ENCODE peak calls at places on chromosomes 3 and 15, in eight cellular contexts. C is tibial nerve, H is esophagus squamous epithelium, G is ascending aorta, L is SJSA1, I is transverse colon, V is mesendoderm, N is astrocyte. K is an unnamed sample.

GRCh38 chr3:122680381-122681293 is at the start of gene PARP14:
- DNase-seq in C (peak; percentile 37), H (no peak), G (no peak), L (peak; percentile 73), I (peak; percentile 82), V (peak; percentile 71), N (peak; percentile 58), K (peak; percentile 48)

GRCh38 chr3:177574232-177574856 is 377.1 kb upstream of the TBL1XR1 start:
- DNase-seq in C (no peak), H (no peak), G (no peak), L (no peak), I (peak; percentile 59), V (peak; percentile 86), N (peak; percentile 90), K (no peak)

GRCh38 chr3:113136071-113136470 is 75.3 kb upstream of the BOC start:
- DNase-seq in C (no peak), H (no peak), G (no peak), L (no peak), I (no peak), V (peak; percentile 15), N (no peak), K (no peak)

GRCh38 chr15:79296583-79296982 is 14.1 kb downstream of the ANKRD34C start:
- DNase-seq in C (no peak), H (no peak), G (no peak), L (no peak), I (no peak), V (peak; percentile 30), N (no peak), K (no peak)

GRCh38 chr3:78258798-78259197 is 1218.9 kb downstream of the ROBO2 start:
- DNase-seq in C (no peak), H (no peak), G (no peak), L (peak; percentile 69), I (no peak), V (peak; percentile 75), N (peak; percentile 89), K (no peak)

GRCh38 chr15:31326729-31327673 is at the start of gene KLF13:
- DNase-seq in C (peak; percentile 45), H (no peak), G (no peak), L (no peak), I (peak; percentile 76), V (no peak), N (no peak), K (peak; percentile 68)

GRCh38 chr15:98703291-98703690 is 55.0 kb downstream of the IGF1R start:
- DNase-seq in C (no peak), H (no peak), G (no peak), L (no peak), I (no peak), V (no peak), N (no peak), K (no peak)

GRCh38 chr3:1609416-1609815 is 489.2 kb upstream of the CNTN4 start:
- DNase-seq in C (no peak), H (no peak), G (no peak), L (no peak), I (no peak), V (no peak), N (no peak), K (no peak)

GRCh38 chr15:100201376-100202280 is 140.1 kb downstream of the ADAMTS17 start:
- DNase-seq in C (no peak), H (no peak), G (no peak), L (no peak), I (no peak), V (no peak), N (peak; percentile 76), K (no peak)

GRCh38 chr3:41356775-41357174 is 157.5 kb downstream of the CTNNB1 start:
- DNase-seq in C (no peak), H (no peak), G (no peak), L (no peak), I (no peak), V (no peak), N (no peak), K (no peak)

GRCh38 chr15:68658151-68658550 is 79.4 kb downstream of the CORO2B start:
- DNase-seq in C (no peak), H (no peak), G (no peak), L (no peak), I (no peak), V (no peak), N (no peak), K (no peak)
- H3K36me3 ChIP-seq in C (no peaks in the 10 kb centered on the region), H (no peaks in the 10 kb centered on the region), G (no peaks in the 10 kb centered on the region), L (no peaks in the 10 kb centered on the region), I (no peaks in the 10 kb centered on the region), V (no peaks in the 10 kb centered on the region), N (no peaks in the 10 kb centered on the region), K (no peaks in the 10 kb centered on the region)

DNA sequence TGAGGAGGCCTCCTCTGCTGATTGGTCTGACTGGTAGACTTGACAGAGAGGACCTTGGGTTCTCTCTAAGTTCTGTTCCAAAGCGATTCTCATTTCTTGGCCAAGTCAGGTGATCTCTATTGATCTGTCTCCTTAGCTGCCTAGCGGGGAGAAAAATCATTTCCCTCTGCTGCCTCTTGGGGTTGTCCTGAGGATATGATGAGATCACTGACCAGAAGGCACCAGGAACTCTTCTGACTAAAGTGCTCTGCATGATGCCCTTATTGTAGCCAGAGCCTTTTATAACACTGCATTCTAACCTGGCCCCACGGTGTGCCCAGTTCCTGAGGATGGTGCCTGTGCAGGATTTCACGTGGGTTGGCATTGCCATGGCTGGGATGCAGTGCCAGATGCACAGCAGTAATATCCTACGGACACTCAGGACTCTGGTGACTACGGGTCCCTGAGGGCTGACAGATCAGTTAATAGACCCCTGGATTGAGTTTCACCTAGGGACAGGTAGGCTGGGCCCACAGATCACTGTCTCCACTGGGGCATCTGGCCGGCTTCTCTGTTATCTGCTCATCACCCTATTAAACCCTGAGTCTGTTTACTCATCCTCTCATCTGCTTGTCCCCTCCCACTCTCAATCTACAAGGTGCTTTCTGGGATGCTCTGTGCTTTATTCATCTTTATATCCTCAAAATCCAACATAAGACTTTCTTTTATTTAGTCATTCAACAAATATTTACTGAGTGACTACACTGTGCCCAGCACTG is 3.9 kb upstream of the HEG1 start:
- DNase-seq in C (no peak), H (no peak), G (no peak), L (no peak), I (no peak), V (peak; percentile 60), N (no peak), K (no peak)
- H3K4me1 ChIP-seq in C (peaks cover 38% of the 10 kb centered on the region), H (peaks cover 37% of the 10 kb centered on the region), G (peaks cover 46% of the 10 kb centered on the region), L (peaks cover 72% of the 10 kb centered on the region), I (peaks cover 48% of the 10 kb centered on the region), V (peaks cover 16% of the 10 kb centered on the region), N (peaks cover 37% of the 10 kb centered on the region), K (peaks cover 7% of the 10 kb centered on the region)

GRCh38 chr15:43932907-43933306 is 106.1 kb downstream of the WDR76 start:
- DNase-seq in C (no peak), H (no peak), G (no peak), L (no peak), I (no peak), V (no peak), N (no peak), K (no peak)
- H3K27ac ChIP-seq in C (no peak overlapping the region), H (no peak overlapping the region), G (no peak overlapping the region), L (no peak overlapping the region), I (no peak overlapping the region), V (no peak overlapping the region), N (no peak overlapping the region), K (no peak overlapping the region)

DNA sequence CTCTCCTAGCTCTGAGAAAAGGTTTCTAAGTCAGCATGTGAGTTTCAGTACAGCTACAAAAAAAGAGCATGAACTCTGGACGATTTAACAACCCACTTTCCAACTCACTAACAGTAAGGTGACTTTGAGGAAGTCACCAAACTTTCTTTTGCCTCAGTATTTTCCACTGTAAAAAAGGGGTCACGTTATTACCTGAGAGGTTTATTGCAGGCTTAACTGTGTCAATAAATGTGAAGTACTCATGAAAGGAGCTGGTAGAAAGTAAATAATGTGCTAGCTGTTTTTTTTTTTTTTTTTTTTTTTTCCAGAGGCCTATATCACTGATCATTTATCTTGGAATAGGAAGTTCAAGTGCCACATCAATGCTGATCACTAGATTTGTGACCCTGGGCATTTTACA is 89.3 kb downstream of the PLSCR2 start:
- DNase-seq in C (no peak), H (no peak), G (no peak), L (no peak), I (no peak), V (no peak), N (no peak), K (no peak)
- H3K36me3 ChIP-seq in C (no peaks in the 10 kb centered on the region), H (no peaks in the 10 kb centered on the region), G (no peaks in the 10 kb centered on the region), L (no peaks in the 10 kb centered on the region), I (no peaks in the 10 kb centered on the region), V (no peaks in the 10 kb centered on the region), N (no peaks in the 10 kb centered on the region), K (no peaks in the 10 kb centered on the region)

GRCh38 chr15:78054518-78054917 is 23.0 kb downstream of the TBC1D2B start:
- DNase-seq in C (no peak), H (no peak), G (no peak), L (no peak), I (no peak), V (no peak), N (no peak), K (no peak)

GRCh38 chr15:78052545-78052944 is 25.0 kb downstream of the TBC1D2B start:
- DNase-seq in C (no peak), H (no peak), G (no peak), L (no peak), I (no peak), V (no peak), N (no peak), K (no peak)

GRCh38 chr15:78056714-78057269 is 20.7 kb downstream of the TBC1D2B start:
- DNase-seq in C (no peak), H (no peak), G (no peak), L (no peak), I (no peak), V (no peak), N (peak; percentile 46), K (no peak)

GRCh38 chr15:78055923-78056713 is 21.4 kb downstream of the TBC1D2B start:
- DNase-seq in C (no peak), H (no peak), G (no peak), L (no peak), I (peak; percentile 66), V (peak; percentile 49), N (no peak), K (no peak)

DNA sequence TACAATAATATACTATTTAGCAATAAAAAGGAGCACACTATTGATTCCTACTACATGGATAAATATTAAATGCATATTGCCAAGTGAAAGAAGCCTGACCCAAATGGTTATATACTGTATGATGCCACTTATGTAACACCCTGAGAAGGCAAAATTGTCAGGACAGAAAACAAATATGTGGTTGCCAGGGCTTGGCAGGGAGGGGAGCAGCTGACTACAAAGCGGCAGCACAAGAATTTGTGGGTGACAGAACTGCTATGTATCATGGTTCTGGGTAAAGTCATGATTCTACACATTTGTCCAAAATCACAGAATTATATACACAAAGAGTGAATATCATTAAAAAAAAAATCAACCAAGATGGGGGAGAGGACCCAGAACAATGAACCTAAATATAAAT is 22.5 kb downstream of the TBC1D2B start:
- DNase-seq in C (no peak), H (no peak), G (no peak), L (no peak), I (no peak), V (no peak), N (no peak), K (no peak)
- H3K4me1 ChIP-seq in C (peaks cover 98% of the 10 kb centered on the region), H (peaks cover 76% of the 10 kb centered on the region), G (peaks cover 32% of the 10 kb centered on the region), L (peaks cover 46% of the 10 kb centered on the region), I (peaks cover 87% of the 10 kb centered on the region), V (peaks cover 7% of the 10 kb centered on the region), N (peaks cover 43% of the 10 kb centered on the region), K (peaks cover 91% of the 10 kb centered on the region)

GRCh38 chr15:64783796-64784195 is 8.4 kb upstream of the RBPMS2 start:
- DNase-seq in C (no peak), H (no peak), G (no peak), L (no peak), I (no peak), V (no peak), N (no peak), K (no peak)
- H3K27ac ChIP-seq in C (no peak overlapping the region), H (no peak overlapping the region), G (no peak overlapping the region), L (no peak overlapping the region), I (no peak overlapping the region), V (no peak overlapping the region), N (no peak overlapping the region), K (no peak overlapping the region)